ENCODE peak calls at places on chromosomes 2 and 18, in eight cellular contexts. One of them, this sample, is unnamed. For H3K9me3, the result is how much of the 10 kb centered on the place peaks cover.

GRCh38 chr18:49094136-49094535 is 143.4 kb upstream of the SMAD7 start:
- ATAC-seq in DND-41: no peak
- ATAC-seq in body of pancreas: peak
- ATAC-seq in CD4-positive, CD25-positive, alpha-beta regulatory T cell: no peak
- ATAC-seq in lung: peak
- ATAC-seq in heart right ventricle: no peak
- ATAC-seq in left lung: peak
- ATAC-seq in lower lobe of right lung: no peak
- ATAC-seq in this sample: peak

GRCh38 chr18:36419913-36420531 is 122.5 kb downstream of the FHOD3 start:
- ATAC-seq in CD4-positive, CD25-positive, alpha-beta regulatory T cell: peak
- ATAC-seq in body of pancreas: no peak
- ATAC-seq in lung: no peak
- ATAC-seq in heart right ventricle: peak
- ATAC-seq in DND-41: peak
- ATAC-seq in lower lobe of right lung: peak
- ATAC-seq in left lung: no peak
- ATAC-seq in this sample: no peak

GRCh38 chr18:50091495-50092249 is 103.3 kb downstream of the MYO5B start:
- ATAC-seq in left lung: no peak
- ATAC-seq in CD4-positive, CD25-positive, alpha-beta regulatory T cell: no peak
- ATAC-seq in heart right ventricle: no peak
- ATAC-seq in body of pancreas: peak
- ATAC-seq in lung: no peak
- ATAC-seq in lower lobe of right lung: no peak
- ATAC-seq in DND-41: no peak
- ATAC-seq in this sample: no peak

GRCh38 chr2:34848132-34848531 is 1249.0 kb upstream of the FAM98A start:
- ATAC-seq in lung: no peak
- ATAC-seq in DND-41: no peak
- ATAC-seq in left lung: no peak
- ATAC-seq in heart right ventricle: no peak
- ATAC-seq in CD4-positive, CD25-positive, alpha-beta regulatory T cell: no peak
- ATAC-seq in body of pancreas: no peak
- ATAC-seq in lower lobe of right lung: no peak
- ATAC-seq in this sample: no peak

GRCh38 chr2:181959508-181959907 is 26.1 kb upstream of the PPP1R1C start:
- ATAC-seq in lower lobe of right lung: no peak
- ATAC-seq in CD4-positive, CD25-positive, alpha-beta regulatory T cell: no peak
- ATAC-seq in left lung: no peak
- ATAC-seq in DND-41: no peak
- ATAC-seq in lung: no peak
- ATAC-seq in heart right ventricle: no peak
- ATAC-seq in body of pancreas: no peak
- ATAC-seq in this sample: no peak

GRCh38 chr18:36934884-36935283 is 106.0 kb downstream of the KIAA1328 start:
- ATAC-seq in heart right ventricle: no peak
- ATAC-seq in left lung: no peak
- ATAC-seq in CD4-positive, CD25-positive, alpha-beta regulatory T cell: no peak
- ATAC-seq in lung: no peak
- ATAC-seq in lower lobe of right lung: no peak
- ATAC-seq in DND-41: no peak
- ATAC-seq in body of pancreas: no peak
- ATAC-seq in this sample: no peak

GRCh38 chr2:58515827-58516574 is 274.9 kb upstream of the FANCL start:
- ATAC-seq in body of pancreas: no peak
- ATAC-seq in CD4-positive, CD25-positive, alpha-beta regulatory T cell: no peak
- ATAC-seq in heart right ventricle: no peak
- ATAC-seq in left lung: no peak
- ATAC-seq in lung: no peak
- ATAC-seq in DND-41: peak
- ATAC-seq in lower lobe of right lung: no peak
- ATAC-seq in this sample: no peak

GRCh38 chr2:138428710-138429440 is 72.7 kb upstream of the SPOPL start:
- ATAC-seq in DND-41: no peak
- ATAC-seq in heart right ventricle: no peak
- ATAC-seq in lower lobe of right lung: no peak
- ATAC-seq in CD4-positive, CD25-positive, alpha-beta regulatory T cell: no peak
- ATAC-seq in left lung: no peak
- ATAC-seq in lung: no peak
- ATAC-seq in body of pancreas: no peak
- ATAC-seq in this sample: no peak

GRCh38 chr2:88933980-88934379 is 242.5 kb downstream of the RPIA start:
- ATAC-seq in body of pancreas: no peak
- ATAC-seq in CD4-positive, CD25-positive, alpha-beta regulatory T cell: no peak
- ATAC-seq in lung: no peak
- ATAC-seq in lower lobe of right lung: no peak
- ATAC-seq in DND-41: no peak
- ATAC-seq in left lung: no peak
- ATAC-seq in heart right ventricle: no peak
- ATAC-seq in this sample: no peak

GRCh38 chr2:126722081-126722480 is 66.1 kb downstream of the GYPC start:
- ATAC-seq in lung: no peak
- ATAC-seq in heart right ventricle: no peak
- ATAC-seq in lower lobe of right lung: no peak
- ATAC-seq in DND-41: no peak
- ATAC-seq in left lung: no peak
- ATAC-seq in body of pancreas: no peak
- ATAC-seq in CD4-positive, CD25-positive, alpha-beta regulatory T cell: no peak
- ATAC-seq in this sample: no peak

GRCh38 chr2:238027591-238028415 is 33.0 kb upstream of the SCLY start:
- ATAC-seq in left lung: no peak
- ATAC-seq in DND-41: no peak
- ATAC-seq in heart right ventricle: no peak
- ATAC-seq in lung: no peak
- ATAC-seq in lower lobe of right lung: no peak
- ATAC-seq in body of pancreas: no peak
- ATAC-seq in CD4-positive, CD25-positive, alpha-beta regulatory T cell: no peak
- ATAC-seq in this sample: no peak

GRCh38 chr2:173978447-173978846 is 13.3 kb upstream of the SP3 start:
- ATAC-seq in DND-41: no peak
- ATAC-seq in body of pancreas: no peak
- ATAC-seq in lower lobe of right lung: no peak
- ATAC-seq in CD4-positive, CD25-positive, alpha-beta regulatory T cell: no peak
- ATAC-seq in lung: no peak
- ATAC-seq in left lung: no peak
- ATAC-seq in heart right ventricle: no peak
- ATAC-seq in this sample: no peak

GRCh38 chr2:147181351-147182029 is 663.3 kb upstream of the ACVR2A start:
- ATAC-seq in body of pancreas: no peak
- ATAC-seq in left lung: no peak
- ATAC-seq in heart right ventricle: no peak
- ATAC-seq in DND-41: no peak
- ATAC-seq in lower lobe of right lung: no peak
- ATAC-seq in lung: no peak
- ATAC-seq in CD4-positive, CD25-positive, alpha-beta regulatory T cell: no peak
- ATAC-seq in this sample: no peak

GRCh38 chr18:50051288-50051687 is 143.7 kb downstream of the MYO5B start:
- ATAC-seq in lung: no peak
- ATAC-seq in DND-41: no peak
- ATAC-seq in heart right ventricle: no peak
- ATAC-seq in CD4-positive, CD25-positive, alpha-beta regulatory T cell: no peak
- ATAC-seq in body of pancreas: no peak
- ATAC-seq in lower lobe of right lung: peak
- ATAC-seq in left lung: peak
- ATAC-seq in this sample: no peak

GRCh38 chr18:11713756-11714155 is 24.7 kb downstream of the GNAL start:
- ATAC-seq in left lung: no peak
- ATAC-seq in lung: no peak
- ATAC-seq in CD4-positive, CD25-positive, alpha-beta regulatory T cell: no peak
- ATAC-seq in heart right ventricle: no peak
- ATAC-seq in lower lobe of right lung: no peak
- ATAC-seq in DND-41: no peak
- ATAC-seq in body of pancreas: no peak
- ATAC-seq in this sample: no peak

GRCh38 chr2:102789349-102790085 is 27.7 kb downstream of the TMEM182 start:
- ATAC-seq in body of pancreas: no peak
- ATAC-seq in lung: no peak
- ATAC-seq in CD4-positive, CD25-positive, alpha-beta regulatory T cell: no peak
- ATAC-seq in heart right ventricle: no peak
- ATAC-seq in lower lobe of right lung: no peak
- ATAC-seq in left lung: peak
- ATAC-seq in DND-41: no peak
- ATAC-seq in this sample: no peak

GRCh38 chr18:25181993-25182392 is 170.0 kb downstream of the ZNF521 start:
- ATAC-seq in lower lobe of right lung: no peak
- ATAC-seq in left lung: no peak
- ATAC-seq in lung: no peak
- ATAC-seq in body of pancreas: no peak
- ATAC-seq in CD4-positive, CD25-positive, alpha-beta regulatory T cell: no peak
- ATAC-seq in DND-41: no peak
- ATAC-seq in heart right ventricle: no peak
- ATAC-seq in this sample: no peak

DNA sequence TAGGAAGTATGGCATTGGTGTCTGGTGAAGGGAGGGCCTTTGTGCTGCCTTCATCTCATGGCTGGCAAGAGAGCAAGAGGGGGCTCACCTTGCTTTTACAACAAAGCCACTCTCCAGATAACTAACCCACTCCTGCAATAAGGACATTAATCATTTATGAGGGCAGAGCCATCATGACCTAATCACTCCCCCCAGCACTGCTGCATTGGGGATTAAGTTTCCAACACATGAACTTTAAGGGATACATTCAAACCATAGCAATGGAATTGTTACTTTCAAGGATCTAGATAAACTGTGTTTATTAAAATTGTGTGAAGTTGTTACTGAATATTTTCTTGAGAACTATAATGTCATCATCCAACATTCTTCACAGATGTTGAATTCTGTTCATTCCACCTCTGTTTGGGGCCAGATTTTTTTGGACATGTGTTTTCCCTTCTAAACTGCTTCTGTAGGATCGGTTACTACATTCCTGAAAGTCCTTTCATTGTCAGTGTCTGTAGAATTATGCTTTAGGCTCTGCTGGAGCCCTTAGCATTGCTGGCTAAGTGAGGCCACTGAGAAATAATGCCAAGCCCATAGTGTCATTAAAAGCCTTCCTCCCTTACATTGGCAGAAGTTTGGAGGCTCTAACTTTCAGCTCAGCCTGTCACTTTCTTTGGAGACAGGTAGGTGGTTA is 50.4 kb downstream of the SPATS2L start:
- ATAC-seq in heart right ventricle: no peak
- ATAC-seq in lower lobe of right lung: no peak
- ATAC-seq in DND-41: no peak
- ATAC-seq in lung: no peak
- ATAC-seq in body of pancreas: no peak
- ATAC-seq in CD4-positive, CD25-positive, alpha-beta regulatory T cell: no peak
- ATAC-seq in left lung: no peak
- ATAC-seq in this sample: no peak
- H3K27ac ChIP-seq in heart right ventricle: peak
- H3K27ac ChIP-seq in lower lobe of right lung: no peak
- H3K27ac ChIP-seq in DND-41: no peak
- H3K27ac ChIP-seq in lung: no peak
- H3K27ac ChIP-seq in body of pancreas: no peak
- H3K27ac ChIP-seq in CD4-positive, CD25-positive, alpha-beta regulatory T cell: no peak
- H3K27ac ChIP-seq in left lung: no peak
- H3K27ac ChIP-seq in this sample: peak

GRCh38 chr2:191228333-191228732 is 16.9 kb upstream of the MYO1B start:
- ATAC-seq in lower lobe of right lung: no peak
- ATAC-seq in lung: no peak
- ATAC-seq in DND-41: no peak
- ATAC-seq in CD4-positive, CD25-positive, alpha-beta regulatory T cell: no peak
- ATAC-seq in body of pancreas: no peak
- ATAC-seq in heart right ventricle: no peak
- ATAC-seq in left lung: no peak
- ATAC-seq in this sample: no peak
- H3K9me3 ChIP-seq in lower lobe of right lung: under half
- H3K9me3 ChIP-seq in lung: under half
- H3K9me3 ChIP-seq in DND-41: under half
- H3K9me3 ChIP-seq in CD4-positive, CD25-positive, alpha-beta regulatory T cell: under half
- H3K9me3 ChIP-seq in body of pancreas: under half
- H3K9me3 ChIP-seq in heart right ventricle: under half
- H3K9me3 ChIP-seq in left lung: under half
- H3K9me3 ChIP-seq in this sample: under half

DNA sequence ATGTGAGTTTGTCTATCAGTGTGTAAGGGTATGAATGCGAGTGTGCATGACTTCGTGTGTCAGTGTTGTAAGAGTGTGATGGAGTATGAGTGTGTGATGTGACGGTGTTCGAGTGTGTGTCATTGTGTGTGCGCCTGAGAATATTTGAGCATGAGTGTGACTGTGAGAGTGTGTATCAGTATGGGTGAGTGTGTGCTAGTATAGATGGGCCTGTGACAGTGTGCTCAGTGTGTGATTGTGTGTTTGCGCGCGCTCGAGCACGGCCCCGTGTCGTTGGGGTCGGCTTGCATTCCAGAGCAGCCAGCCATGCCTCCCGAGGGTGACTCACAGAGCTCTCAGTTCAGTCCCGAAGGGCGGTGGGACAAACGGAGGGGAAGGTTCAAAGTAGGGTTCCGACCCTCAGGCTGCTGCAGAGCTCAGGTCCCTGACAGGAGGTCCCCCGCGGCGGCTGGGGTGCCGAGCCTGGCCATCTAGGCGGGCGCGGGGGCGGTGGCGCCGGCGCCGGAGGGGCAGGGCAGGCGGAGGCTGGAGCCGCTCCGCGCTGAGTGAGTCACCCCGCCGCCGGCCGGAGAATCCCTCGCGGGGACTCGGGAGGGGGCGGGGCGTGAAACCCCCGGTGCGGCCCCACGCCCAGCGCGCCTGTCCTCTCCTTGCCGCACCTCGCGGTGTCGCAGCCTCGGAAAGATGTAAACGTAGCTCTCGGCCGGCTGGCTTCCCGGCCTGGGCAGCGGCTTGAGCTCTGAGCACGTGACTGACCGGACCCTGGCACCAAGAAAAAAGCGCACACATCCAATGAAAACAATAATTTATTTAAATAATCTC is 3.8 kb downstream of the DLX2 start:
- ATAC-seq in DND-41: no peak
- ATAC-seq in lower lobe of right lung: peak
- ATAC-seq in lung: no peak
- ATAC-seq in left lung: peak
- ATAC-seq in body of pancreas: peak
- ATAC-seq in CD4-positive, CD25-positive, alpha-beta regulatory T cell: no peak
- ATAC-seq in heart right ventricle: no peak
- ATAC-seq in this sample: peak
- H3K4me3 ChIP-seq in DND-41: no peak
- H3K4me3 ChIP-seq in lower lobe of right lung: peak
- H3K4me3 ChIP-seq in lung: no peak
- H3K4me3 ChIP-seq in left lung: peak
- H3K4me3 ChIP-seq in body of pancreas: no peak
- H3K4me3 ChIP-seq in CD4-positive, CD25-positive, alpha-beta regulatory T cell: no peak
- H3K4me3 ChIP-seq in heart right ventricle: peak
- H3K4me3 ChIP-seq in this sample: peak

DNA sequence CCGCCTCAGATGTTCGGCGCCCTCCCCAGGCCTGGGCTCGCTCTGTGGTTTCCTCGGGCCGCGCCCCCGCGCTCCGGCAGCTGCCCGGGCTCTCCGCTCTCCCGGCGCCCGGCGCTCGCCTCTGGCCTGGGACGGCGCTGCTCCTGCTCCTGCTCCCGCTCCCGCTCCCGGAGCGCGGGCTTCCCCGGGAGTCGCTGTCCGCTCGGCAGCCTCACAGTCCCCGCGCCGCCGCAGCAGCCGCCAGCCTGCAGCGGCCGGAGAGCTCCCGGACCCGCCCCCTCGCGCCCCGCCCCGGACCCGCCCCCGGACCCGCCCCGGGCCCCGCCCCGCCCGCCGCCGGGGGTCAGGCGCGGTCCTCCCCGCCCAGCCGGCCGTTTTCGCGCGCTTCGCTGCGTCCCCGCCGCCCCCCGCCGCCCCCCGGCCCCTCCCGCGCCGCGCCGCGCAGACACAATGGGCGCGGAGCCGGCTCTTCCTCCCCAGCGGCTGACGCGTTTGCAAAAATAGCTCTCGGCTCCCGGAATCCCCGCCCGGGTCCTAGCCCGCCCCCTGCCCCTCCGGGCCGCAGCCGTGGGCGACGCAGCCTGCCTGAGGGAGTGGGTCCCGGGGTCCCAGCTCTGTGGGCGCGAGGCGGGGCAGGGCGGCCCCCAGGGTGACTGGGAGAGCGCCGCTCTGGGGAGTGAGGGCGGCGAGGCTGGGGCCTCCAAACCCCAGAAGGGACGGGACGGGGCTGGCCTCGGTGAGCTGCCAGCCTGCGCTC is at the start of gene ARL4C:
- ATAC-seq in body of pancreas: peak
- ATAC-seq in left lung: peak
- ATAC-seq in CD4-positive, CD25-positive, alpha-beta regulatory T cell: peak
- ATAC-seq in DND-41: peak
- ATAC-seq in lower lobe of right lung: peak
- ATAC-seq in lung: peak
- ATAC-seq in heart right ventricle: peak
- ATAC-seq in this sample: peak
- H3K27ac ChIP-seq in body of pancreas: peak
- H3K27ac ChIP-seq in left lung: peak
- H3K27ac ChIP-seq in CD4-positive, CD25-positive, alpha-beta regulatory T cell: peak
- H3K27ac ChIP-seq in DND-41: peak
- H3K27ac ChIP-seq in lower lobe of right lung: peak
- H3K27ac ChIP-seq in lung: no peak
- H3K27ac ChIP-seq in heart right ventricle: peak
- H3K27ac ChIP-seq in this sample: peak